ENCODE peak calls at places on chromosomes 6 and 20, in eight cellular contexts. One of them, this sample, is unnamed.

GRCh38 chr6:157110620-157111019 is 212.7 kb downstream of the TMEM242 start:
- DNase-seq in occipital lobe: no peak
- DNase-seq in RPMI8226: no peak
- DNase-seq in HS-5: no peak
- DNase-seq in GM04504: no peak
- DNase-seq in CD8-positive, alpha-beta T cell: no peak
- DNase-seq in NCI-H1417: no peak
- DNase-seq in D341Med: no peak
- DNase-seq in this sample: no peak

GRCh38 chr20:59835057-59835447 is 98.4 kb downstream of the SYCP2 start:
- DNase-seq in occipital lobe: no peak
- DNase-seq in RPMI8226: no peak
- DNase-seq in HS-5: no peak
- DNase-seq in GM04504: no peak
- DNase-seq in CD8-positive, alpha-beta T cell: no peak
- DNase-seq in NCI-H1417: peak; percentile 82
- DNase-seq in D341Med: no peak
- DNase-seq in this sample: no peak

GRCh38 chr20:25000268-25000801 is 7.8 kb upstream of the APMAP start:
- DNase-seq in occipital lobe: no peak
- DNase-seq in RPMI8226: peak; percentile 53
- DNase-seq in HS-5: peak; percentile 94
- DNase-seq in GM04504: peak; percentile 87
- DNase-seq in CD8-positive, alpha-beta T cell: no peak
- DNase-seq in NCI-H1417: peak; percentile 27
- DNase-seq in D341Med: no peak
- DNase-seq in this sample: no peak

GRCh38 chr6:107490568-107491058 is 696 bp downstream of the SOBP start:
- DNase-seq in occipital lobe: no peak
- DNase-seq in RPMI8226: no peak
- DNase-seq in HS-5: no peak
- DNase-seq in GM04504: no peak
- DNase-seq in CD8-positive, alpha-beta T cell: no peak
- DNase-seq in NCI-H1417: peak; percentile 74
- DNase-seq in D341Med: no peak
- DNase-seq in this sample: peak; percentile 30

GRCh38 chr6:139364302-139364981 is 10.0 kb downstream of the CITED2 start:
- DNase-seq in occipital lobe: no peak
- DNase-seq in RPMI8226: peak; percentile 57
- DNase-seq in HS-5: no peak
- DNase-seq in GM04504: peak; percentile 28
- DNase-seq in CD8-positive, alpha-beta T cell: no peak
- DNase-seq in NCI-H1417: peak; percentile 86
- DNase-seq in D341Med: peak; percentile 40
- DNase-seq in this sample: peak; percentile 72

GRCh38 chr6:53629862-53630532 is 35.6 kb downstream of the KLHL31 start:
- DNase-seq in occipital lobe: no peak
- DNase-seq in RPMI8226: no peak
- DNase-seq in HS-5: no peak
- DNase-seq in GM04504: no peak
- DNase-seq in CD8-positive, alpha-beta T cell: no peak
- DNase-seq in NCI-H1417: no peak
- DNase-seq in D341Med: no peak
- DNase-seq in this sample: no peak

GRCh38 chr6:70375166-70375565 is 38.1 kb upstream of the FAM135A start:
- DNase-seq in occipital lobe: no peak
- DNase-seq in RPMI8226: no peak
- DNase-seq in HS-5: peak; percentile 61
- DNase-seq in GM04504: no peak
- DNase-seq in CD8-positive, alpha-beta T cell: no peak
- DNase-seq in NCI-H1417: no peak
- DNase-seq in D341Med: no peak
- DNase-seq in this sample: no peak

GRCh38 chr6:14240411-14241166 is 123.0 kb downstream of the CD83 start:
- DNase-seq in occipital lobe: no peak
- DNase-seq in RPMI8226: no peak
- DNase-seq in HS-5: no peak
- DNase-seq in GM04504: no peak
- DNase-seq in CD8-positive, alpha-beta T cell: no peak
- DNase-seq in NCI-H1417: no peak
- DNase-seq in D341Med: no peak
- DNase-seq in this sample: no peak

GRCh38 chr20:24206995-24207394 is 218.4 kb upstream of the GGTLC1 start:
- DNase-seq in occipital lobe: no peak
- DNase-seq in RPMI8226: no peak
- DNase-seq in HS-5: no peak
- DNase-seq in GM04504: no peak
- DNase-seq in CD8-positive, alpha-beta T cell: no peak
- DNase-seq in NCI-H1417: no peak
- DNase-seq in D341Med: no peak
- DNase-seq in this sample: no peak

GRCh38 chr20:9660236-9660868 is 146.0 kb downstream of the LAMP5 start:
- DNase-seq in occipital lobe: no peak
- DNase-seq in RPMI8226: peak; percentile 43
- DNase-seq in HS-5: no peak
- DNase-seq in GM04504: no peak
- DNase-seq in CD8-positive, alpha-beta T cell: no peak
- DNase-seq in NCI-H1417: no peak
- DNase-seq in D341Med: no peak
- DNase-seq in this sample: no peak